ENCODE peak calls at places on chromosome 21, in four cellular contexts. J, Z, Q and M are unnamed samples.

GRCh38 chr21:41879190-41879998 is at the start of gene PRDM15:
- DNase-seq in J (peak), Z (peak), Q (peak), M (peak)

GRCh38 chr21:40902299-40902698 is 55.3 kb upstream of the DSCAM start:
- DNase-seq in J (no peak), Z (peak), Q (no peak), M (peak)

GRCh38 chr21:39660596-39660995 is 47.9 kb downstream of the B3GALT5 start:
- DNase-seq in J (peak), Z (peak), Q (no peak), M (peak)

GRCh38 chr21:45154511-45155508 is 80.4 kb downstream of the ADARB1 start:
- DNase-seq in J (no peak), Z (no peak), Q (no peak), M (no peak)

GRCh38 chr21:32330784-32331311 is 32.2 kb downstream of the MRAP start:
- DNase-seq in J (no peak), Z (no peak), Q (no peak), M (no peak)

GRCh38 chr21:15006594-15007230 is 58.1 kb downstream of the NRIP1 start:
- DNase-seq in J (no peak), Z (no peak), Q (no peak), M (no peak)

GRCh38 chr21:33198346-33199135 is 31.2 kb upstream of the IFNAR2 start:
- DNase-seq in J (peak), Z (peak), Q (peak), M (peak)

GRCh38 chr21:26115899-26116298 is 54.7 kb downstream of the APP start:
- DNase-seq in J (no peak), Z (no peak), Q (no peak), M (no peak)

GRCh38 chr21:19130379-19131028 is 726.9 kb upstream of the TMPRSS15 start:
- DNase-seq in J (no peak), Z (no peak), Q (no peak), M (no peak)

GRCh38 chr21:32604484-32604883 is 7.7 kb downstream of the CFAP298 start:
- DNase-seq in J (peak), Z (no peak), Q (no peak), M (no peak)

GRCh38 chr21:42068592-42068991 is 2.5 kb upstream of the UMODL1 start:
- DNase-seq in J (no peak), Z (no peak), Q (no peak), M (no peak)

GRCh38 chr21:28832715-28833061 is 160.0 kb downstream of the LTN1 start:
- DNase-seq in J (no peak), Z (no peak), Q (no peak), M (no peak)

GRCh38 chr21:28832013-28832714 is 160.5 kb downstream of the LTN1 start:
- DNase-seq in J (no peak), Z (no peak), Q (no peak), M (no peak)

GRCh38 chr21:28833609-28834008 is 159.1 kb downstream of the LTN1 start:
- DNase-seq in J (no peak), Z (no peak), Q (no peak), M (no peak)

GRCh38 chr21:28833181-28833580 is 159.5 kb downstream of the LTN1 start:
- DNase-seq in J (no peak), Z (no peak), Q (no peak), M (no peak)

DNA sequence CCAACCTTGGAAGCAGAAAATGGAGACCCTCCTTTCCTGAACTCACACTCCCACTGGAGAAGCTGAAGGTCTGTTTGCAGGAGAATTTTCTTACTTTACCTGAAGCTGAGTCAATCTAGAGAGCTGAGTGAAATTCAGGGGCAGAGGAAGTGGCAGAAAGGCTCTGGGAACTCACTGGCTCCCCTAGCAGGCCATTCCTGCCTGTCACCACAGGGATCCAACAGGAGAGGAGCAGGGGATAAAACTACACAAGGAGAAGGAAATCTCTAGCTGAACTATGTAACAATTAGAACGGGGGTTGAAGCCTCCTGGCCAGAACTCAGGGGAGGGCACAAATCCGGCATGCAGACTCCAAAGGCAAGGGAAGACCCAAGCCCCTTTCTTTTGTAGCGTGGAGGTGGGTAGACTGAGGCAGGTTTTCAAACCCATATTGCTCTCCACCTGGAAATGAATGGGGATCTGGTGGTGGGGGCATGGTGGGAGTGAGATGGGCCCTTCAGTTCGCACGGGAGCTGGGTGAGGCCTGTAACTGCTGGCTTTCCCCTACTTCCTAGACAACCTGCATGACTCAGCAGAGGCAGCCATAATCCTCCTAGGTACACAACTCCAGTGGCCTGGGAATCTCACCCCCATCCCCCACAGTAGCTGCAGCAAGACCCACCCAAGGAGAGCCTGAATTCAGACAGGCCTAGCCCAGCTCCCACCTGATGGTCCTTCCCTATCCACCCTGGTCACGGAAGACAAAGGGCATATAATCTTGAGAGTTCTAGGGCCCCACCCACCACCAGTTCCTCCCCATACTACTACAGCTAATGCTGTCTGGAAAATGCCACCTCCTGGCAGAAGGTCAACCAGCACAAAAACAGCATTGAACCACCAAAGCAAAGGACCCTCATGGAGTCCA is 158.1 kb downstream of the LTN1 start:
- DNase-seq in J (no peak), Z (no peak), Q (no peak), M (no peak)
- H3K4me3 ChIP-seq in J (no peak), Z (no peak), Q (no peak), M (no peak)

GRCh38 chr21:38384675-38385074 is 113.6 kb downstream of the ERG start:
- DNase-seq in J (no peak), Z (no peak), Q (no peak), M (peak)
- H3K4me3 ChIP-seq in J (no peak), Z (no peak), Q (no peak), M (no peak)

GRCh38 chr21:36704281-36704957 is 5.5 kb downstream of the SIM2 start:
- DNase-seq in J (no peak), Z (no peak), Q (no peak), M (no peak)
- H3K4me3 ChIP-seq in J (no peak), Z (no peak), Q (no peak), M (no peak)

DNA sequence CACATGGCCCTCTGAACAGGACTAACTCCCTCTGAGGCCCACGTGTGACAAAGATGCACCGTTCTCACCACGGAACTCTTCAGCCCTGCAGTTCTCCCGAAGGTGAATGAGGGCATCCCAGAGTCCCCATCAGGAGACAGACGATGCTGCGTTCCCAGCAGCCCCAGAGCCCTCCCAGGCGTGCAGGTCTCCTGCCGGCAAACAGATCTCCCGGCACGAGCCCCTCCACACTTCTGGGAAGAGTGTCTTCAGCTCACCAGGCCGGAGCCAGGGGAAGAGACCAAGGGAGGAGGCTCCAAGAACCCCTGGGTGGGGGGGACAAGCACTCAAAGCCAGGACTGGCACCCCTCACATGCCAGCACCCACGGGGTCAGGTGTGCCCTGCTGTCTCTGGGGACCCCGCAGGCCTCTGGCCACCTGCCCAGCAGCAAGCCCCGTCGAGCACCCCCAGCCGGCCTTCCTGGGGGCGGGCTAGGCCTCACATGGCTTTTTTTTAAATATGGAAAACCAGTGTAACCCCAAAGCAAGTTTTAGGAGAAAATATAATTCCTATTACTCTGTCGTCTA is 45.1 kb upstream of the TRAPPC10 start:
- DNase-seq in J (no peak), Z (no peak), Q (no peak), M (no peak)
- H3K4me3 ChIP-seq in J (no peak), Z (no peak), Q (no peak), M (no peak)

GRCh38 chr21:43731891-43732711 is 13.2 kb downstream of the PDXK start:
- DNase-seq in J (no peak), Z (no peak), Q (no peak), M (no peak)
- H3K4me3 ChIP-seq in J (no peak), Z (no peak), Q (no peak), M (no peak)

GRCh38 chr21:35044770-35045538 is 4.1 kb downstream of the RUNX1 start:
- DNase-seq in J (no peak), Z (no peak), Q (no peak), M (no peak)

GRCh38 chr21:35046880-35047229 is 2.2 kb downstream of the RUNX1 start:
- DNase-seq in J (no peak), Z (no peak), Q (peak), M (no peak)

GRCh38 chr21:35045539-35046222 is 3.4 kb downstream of the RUNX1 start:
- DNase-seq in J (no peak), Z (no peak), Q (no peak), M (no peak)

GRCh38 chr21:35048183-35048601 is 910 bp downstream of the RUNX1 start:
- DNase-seq in J (no peak), Z (no peak), Q (no peak), M (peak)

GRCh38 chr21:35046223-35046690 is 2.8 kb downstream of the RUNX1 start:
- DNase-seq in J (no peak), Z (no peak), Q (no peak), M (no peak)
- H3K4me3 ChIP-seq in J (no peak), Z (no peak), Q (no peak), M (no peak)

DNA sequence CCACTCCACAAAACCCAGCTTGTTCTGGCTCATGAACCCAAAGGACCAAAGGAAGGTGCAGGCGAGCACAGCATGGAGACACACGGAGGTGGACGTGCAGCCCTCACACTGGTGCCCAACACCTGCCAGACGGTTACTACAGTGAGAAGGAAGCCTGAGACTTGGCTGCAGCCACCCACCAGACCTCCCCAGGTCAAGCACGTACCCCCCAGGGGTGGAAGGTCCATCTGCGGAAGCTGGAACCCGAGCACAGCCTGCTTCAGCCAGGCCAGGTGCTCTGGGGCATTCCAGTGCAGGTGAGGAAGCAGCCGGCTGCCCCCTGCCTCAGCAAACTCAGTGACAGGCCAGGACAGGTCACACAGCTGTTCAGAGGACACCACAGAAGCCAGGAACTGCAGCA is 16.0 kb upstream of the LSS start:
- DNase-seq in J (no peak), Z (no peak), Q (no peak), M (no peak)
- H3K4me3 ChIP-seq in J (no peak), Z (no peak), Q (no peak), M (no peak)

DNA sequence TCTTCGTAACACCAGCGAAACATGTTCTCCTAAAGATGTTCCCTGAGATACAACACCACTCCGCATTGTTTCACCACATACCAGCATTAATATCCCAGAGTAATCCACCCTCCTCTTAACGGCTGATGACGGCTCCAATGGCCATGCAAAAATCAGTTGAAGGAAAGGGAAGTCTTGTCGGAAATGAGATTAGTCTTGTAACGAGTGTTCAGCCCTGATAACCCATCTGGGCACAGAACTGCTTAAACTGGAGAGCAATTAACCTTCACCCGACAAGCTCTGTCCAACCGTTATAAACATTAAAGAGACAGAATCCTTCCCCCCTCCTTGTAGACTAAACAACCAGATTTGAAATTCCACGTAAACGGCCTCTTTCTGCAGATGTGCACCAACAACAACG is 21.9 kb downstream of the ERG start:
- DNase-seq in J (peak), Z (no peak), Q (no peak), M (no peak)
- H3K4me3 ChIP-seq in J (peak), Z (no peak), Q (no peak), M (no peak)